ENCODE peak calls at places on chromosomes 13 and 19, in four cellular contexts. Y is NT2/D1, K is prostate gland, Q is esophagus squamous epithelium. D is an unnamed sample.

GRCh38 chr19:2249880-2250764 is 999 bp downstream of the AMH start:
- DNase-seq in Q (no peak), K (no peak), Y (no peak), D (no peak)

GRCh38 chr19:46878613-46879375 is 18.0 kb downstream of the ARHGAP35 start:
- DNase-seq in Y (no peak), Q (no peak), K (no peak), D (no peak)

GRCh38 chr19:48999481-49000325 is 6.0 kb downstream of the RUVBL2 start:
- DNase-seq in K (no peak), Y (no peak), Q (no peak), D (no peak)

GRCh38 chr19:14120497-14120780 is 2.9 kb upstream of the PRKACA start:
- DNase-seq in K (no peak), Y (no peak), Q (no peak), D (peak)

GRCh38 chr19:46951236-46951986 is 68.2 kb upstream of the NPAS1 start:
- DNase-seq in Y (no peak), Q (no peak), K (peak), D (no peak)

GRCh38 chr13:45775401-45775963 is 73.4 kb downstream of the CBY2 start:
- DNase-seq in Y (no peak), K (no peak), Q (no peak), D (peak)

GRCh38 chr13:32600891-32601290 is 14.6 kb downstream of the PDS5B start:
- DNase-seq in K (no peak), Y (no peak), Q (no peak), D (no peak)

GRCh38 chr13:111283991-111284390 is 36.5 kb upstream of the TEX29 start:
- DNase-seq in Y (no peak), K (no peak), Q (no peak), D (no peak)

GRCh38 chr13:58620171-58620570 is 988.6 kb downstream of the PCDH17 start:
- DNase-seq in Q (no peak), K (no peak), Y (no peak), D (no peak)

GRCh38 chr13:109784590-109785140 is 1.7 kb downstream of the IRS2 start:
- DNase-seq in K (peak), Y (peak), Q (no peak), D (no peak)

GRCh38 chr13:72774019-72774418 is 7.7 kb downstream of the DIS3 start:
- DNase-seq in Q (no peak), K (no peak), Y (no peak), D (no peak)

GRCh38 chr19:2558543-2558942 is 82.6 kb downstream of the GADD45B start:
- DNase-seq in K (no peak), Q (no peak), Y (no peak), D (no peak)

GRCh38 chr13:93425411-93425810 is 198.8 kb downstream of the GPC6 start:
- DNase-seq in Y (no peak), Q (no peak), K (no peak), D (no peak)

DNA sequence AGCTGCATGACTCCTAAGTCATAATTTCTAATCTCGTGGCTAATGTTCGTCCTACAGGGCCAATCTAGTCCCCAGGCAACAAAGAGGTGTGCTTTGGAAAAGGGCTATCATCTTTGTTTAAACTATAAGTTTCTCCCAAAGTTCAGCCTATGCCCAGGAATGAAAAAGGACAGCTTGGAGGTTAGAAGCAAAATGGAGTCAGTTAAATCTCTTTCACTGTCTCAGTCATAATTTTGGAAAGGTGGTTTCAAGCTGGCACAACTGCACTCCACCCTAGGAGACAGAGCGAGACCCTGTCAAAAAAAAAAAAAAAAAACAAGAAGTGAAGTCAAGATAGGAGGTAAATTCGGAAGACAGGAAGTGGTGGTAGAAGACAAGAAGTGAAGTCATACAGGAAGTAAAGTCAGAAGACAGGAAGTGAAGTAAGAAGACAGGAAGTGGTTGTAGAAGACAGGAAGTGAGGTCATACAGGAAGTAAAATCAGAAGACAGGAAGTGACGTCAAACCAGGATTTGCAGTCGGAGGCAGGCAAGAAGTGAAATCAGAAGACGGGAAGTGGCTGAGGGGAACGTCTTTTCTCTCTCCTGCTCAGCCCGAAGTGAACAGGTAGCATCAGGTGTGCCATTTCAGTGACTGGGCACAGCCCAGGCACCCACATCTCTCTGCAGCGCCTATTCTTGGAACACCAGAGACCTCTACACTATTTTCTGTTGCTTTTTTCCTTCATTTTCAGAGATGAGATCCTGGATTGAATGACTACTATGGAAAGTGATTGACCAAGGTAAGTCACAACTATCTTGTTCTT is 32.2 kb downstream of the GP6 start:
- DNase-seq in Y (peak), Q (peak), K (no peak), D (no peak)
- H3K4me3 ChIP-seq in Y (no peak), Q (peak), K (peak), D (peak)

DNA sequence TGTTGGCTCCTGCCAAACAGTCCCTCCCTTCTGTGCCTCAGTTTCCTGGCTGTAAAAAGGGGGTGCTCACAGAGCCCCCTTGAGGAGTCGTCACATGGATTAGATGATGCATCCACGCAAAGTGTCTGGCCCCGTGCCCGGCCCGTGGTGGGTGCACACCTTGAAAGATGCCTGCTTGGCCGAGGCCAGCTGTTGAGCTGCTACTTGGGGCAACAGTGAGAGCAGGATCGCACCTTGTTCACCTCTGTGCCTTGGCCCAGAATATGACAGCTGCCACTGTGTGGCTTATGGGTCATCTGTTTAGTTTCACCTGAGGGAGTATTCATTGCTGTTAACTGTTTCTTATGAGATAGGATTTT is 17.7 kb downstream of the CRTC1 start:
- DNase-seq in K (no peak), Q (no peak), Y (no peak), D (no peak)
- H3K4me3 ChIP-seq in K (peak), Q (peak), Y (peak), D (peak)

GRCh38 chr13:74077375-74077774 is 56.8 kb downstream of the KLF12 start:
- DNase-seq in K (no peak), Q (no peak), Y (no peak), D (no peak)
- H3K4me3 ChIP-seq in K (no peak), Q (no peak), Y (no peak), D (no peak)

GRCh38 chr19:5943623-5944022 is 29.6 kb downstream of the CAPS start:
- DNase-seq in Q (no peak), Y (no peak), K (no peak), D (no peak)

GRCh38 chr19:5950744-5951143 is 27.2 kb downstream of the RANBP3 start:
- DNase-seq in Q (no peak), Y (no peak), K (no peak), D (no peak)

GRCh38 chr19:5949792-5950305 is 28.1 kb downstream of the RANBP3 start:
- DNase-seq in Y (no peak), Q (no peak), K (no peak), D (no peak)

GRCh38 chr19:5948697-5949564 is 29.0 kb downstream of the RANBP3 start:
- DNase-seq in K (no peak), Q (no peak), Y (no peak), D (no peak)

DNA sequence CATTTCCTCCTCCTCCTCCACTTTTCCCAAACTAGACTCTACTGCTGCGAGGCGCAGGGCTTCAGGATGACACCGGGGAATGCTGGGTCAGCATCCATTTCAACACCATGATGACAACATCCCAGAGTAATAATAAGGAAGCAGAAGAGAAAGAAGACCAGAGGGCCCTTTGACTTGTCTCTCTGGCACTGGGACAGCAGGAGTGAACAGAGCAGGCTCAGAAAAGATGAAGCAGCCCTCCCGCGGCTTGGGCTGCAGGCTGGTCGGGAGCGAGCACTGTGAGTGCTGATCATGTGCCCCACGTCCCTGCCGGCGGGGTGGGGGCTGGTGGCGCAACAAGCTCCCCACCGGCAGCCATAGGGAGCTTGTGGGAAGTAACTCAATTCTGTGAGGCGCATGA is 30.5 kb downstream of the RANBP3 start:
- DNase-seq in Q (no peak), Y (no peak), K (no peak), D (no peak)
- H3K4me3 ChIP-seq in Q (no peak), Y (no peak), K (no peak), D (no peak)

D was measured in coronary artery.